ENCODE peak calls at places on chromosomes 4 and X, in six cellular contexts. Y, L, H, X, Z and E are unnamed samples.
A peak's percentile ranks its signal among the peaks of the same experiment; 100 is the strongest.

GRCh38 chr4:7904108-7904516 is 35.5 kb downstream of the AFAP1 start:
- DNase-seq in Y (no peak), L (no peak), H (no peak), X (peak; percentile 90), Z (peak; percentile 96), E (no peak)

GRCh38 chr4:78567502-78568075 is 16.0 kb downstream of the ANXA3 start:
- DNase-seq in Y (no peak), L (no peak), H (no peak), X (no peak), Z (no peak), E (no peak)

GRCh38 chr4:180567080-180567479 is 1676.1 kb upstream of the TENM3 start:
- DNase-seq in Y (no peak), L (no peak), H (no peak), X (no peak), Z (no peak), E (no peak)

GRCh38 chrX:1205681-1206611 is 6.5 kb downstream of the CRLF2 start:
- DNase-seq in Y (no peak), L (no peak), H (peak; percentile 29), X (peak; percentile 68), Z (peak; percentile 76), E (no peak)

GRCh38 chrX:46978341-46979291 is 66.4 kb downstream of the JADE3 start:
- DNase-seq in Y (no peak), L (peak; percentile 65), H (peak; percentile 84), X (peak; percentile 24), Z (peak; percentile 39), E (peak; percentile 74)

GRCh38 chr4:87807402-87807801 is 8.0 kb downstream of the IBSP start:
- DNase-seq in Y (no peak), L (no peak), H (no peak), X (no peak), Z (peak; percentile 14), E (no peak)

GRCh38 chr4:41644915-41645295 is 103.6 kb downstream of the PHOX2B start:
- DNase-seq in Y (no peak), L (no peak), H (no peak), X (no peak), Z (no peak), E (no peak)

GRCh38 chr4:24104173-24104572 is 214.3 kb upstream of the PPARGC1A start:
- DNase-seq in Y (no peak), L (no peak), H (no peak), X (no peak), Z (peak; percentile 56), E (no peak)

GRCh38 chr4:7124643-7125442 is 57.0 kb upstream of the GRPEL1 start:
- DNase-seq in Y (peak; percentile 92), L (peak; percentile 65), H (no peak), X (peak; percentile 65), Z (peak; percentile 95), E (no peak)

GRCh38 chrX:13471269-13471668 is 98.1 kb upstream of the EGFL6 start:
- DNase-seq in Y (no peak), L (no peak), H (no peak), X (no peak), Z (no peak), E (no peak)

GRCh38 chr4:14827111-14827510 is 175.2 kb upstream of the CPEB2 start:
- DNase-seq in Y (no peak), L (no peak), H (no peak), X (no peak), Z (no peak), E (no peak)

GRCh38 chr4:123986268-123986798 is 589.7 kb downstream of the SPRY1 start:
- DNase-seq in Y (no peak), L (peak; percentile 38), H (no peak), X (peak; percentile 80), Z (peak; percentile 97), E (no peak)

GRCh38 chr4:2412534-2412884 is 5.9 kb downstream of the ZFYVE28 start:
- DNase-seq in Y (no peak), L (no peak), H (peak; percentile 82), X (no peak), Z (no peak), E (peak; percentile 34)

GRCh38 chr4:102247041-102247440 is 98.2 kb downstream of the SLC39A8 start:
- DNase-seq in Y (no peak), L (no peak), H (no peak), X (no peak), Z (peak; percentile 67), E (no peak)

GRCh38 chrX:40966204-40966820 is 118.9 kb upstream of the USP9X start:
- DNase-seq in Y (no peak), L (no peak), H (no peak), X (no peak), Z (no peak), E (no peak)

GRCh38 chr4:73918058-73918457 is 48.9 kb downstream of the CXCL1 start:
- DNase-seq in Y (no peak), L (no peak), H (no peak), X (no peak), Z (no peak), E (no peak)

GRCh38 chrX:112738347-112739033 is 58.8 kb upstream of the LHFPL1 start:
- DNase-seq in Y (no peak), L (no peak), H (peak; percentile 33), X (no peak), Z (no peak), E (no peak)

GRCh38 chr4:13892739-13893105 is 265.2 kb upstream of the BOD1L1 start:
- DNase-seq in Y (no peak), L (no peak), H (no peak), X (no peak), Z (peak; percentile 68), E (no peak)